ENCODE peak calls at places on chromosome 11, in eight cellular contexts. O is dermis blood vessel endothelial cell, G is ovary, X is mucosa of descending colon, W is OCI-LY7, T is NCI-H2029, I is GF-D8, P is MCF 10A. K is an unnamed sample.

GRCh38 chr11:75563501-75563977 is 1.5 kb downstream of the SERPINH1 start:
- DNase-seq in O (no peak), G (no peak), X (no peak), W (no peak), T (no peak), I (no peak), P (no peak), K (no peak)

GRCh38 chr11:115693002-115693401 is 188.8 kb upstream of the CADM1 start:
- DNase-seq in O (no peak), G (no peak), X (no peak), W (no peak), T (no peak), I (no peak), P (no peak), K (no peak)

GRCh38 chr11:14095882-14096281 is 133.4 kb downstream of the SPON1 start:
- DNase-seq in O (no peak), G (no peak), X (no peak), W (no peak), T (peak), I (no peak), P (peak), K (no peak)

GRCh38 chr11:119589011-119589410 is 140.0 kb downstream of the NECTIN1 start:
- DNase-seq in O (no peak), G (no peak), X (no peak), W (no peak), T (no peak), I (no peak), P (no peak), K (no peak)

GRCh38 chr11:36471577-36471976 is 38.5 kb downstream of the TRAF6 start:
- DNase-seq in O (no peak), G (no peak), X (no peak), W (no peak), T (no peak), I (no peak), P (peak), K (no peak)

GRCh38 chr11:111911563-111912401 is at the start of gene CRYAB:
- DNase-seq in O (no peak), G (peak), X (peak), W (no peak), T (no peak), I (no peak), P (peak), K (no peak)

GRCh38 chr11:12469451-12469850 is 92.1 kb downstream of the PARVA start:
- DNase-seq in O (peak), G (peak), X (no peak), W (no peak), T (no peak), I (no peak), P (no peak), K (no peak)

GRCh38 chr11:76724162-76724768 is 53.7 kb upstream of the LRRC32 start:
- DNase-seq in O (no peak), G (no peak), X (no peak), W (no peak), T (no peak), I (no peak), P (no peak), K (no peak)

GRCh38 chr11:11964774-11965150 is 43.7 kb downstream of the DKK3 start:
- DNase-seq in O (no peak), G (no peak), X (no peak), W (no peak), T (no peak), I (no peak), P (no peak), K (no peak)

GRCh38 chr11:48077251-48077650 is 96.9 kb downstream of the PTPRJ start:
- DNase-seq in O (no peak), G (no peak), X (no peak), W (no peak), T (no peak), I (no peak), P (no peak), K (no peak)

GRCh38 chr11:129960216-129961214 is 42.1 kb downstream of the PRDM10 start:
- DNase-seq in O (peak), G (no peak), X (no peak), W (peak), T (no peak), I (no peak), P (peak), K (peak)

GRCh38 chr11:46639197-46639839 is 22.0 kb downstream of the ATG13 start:
- DNase-seq in O (no peak), G (no peak), X (no peak), W (no peak), T (no peak), I (peak), P (no peak), K (no peak)

GRCh38 chr11:15773024-15773423 is 583.3 kb downstream of the SOX6 start:
- DNase-seq in O (no peak), G (no peak), X (no peak), W (no peak), T (no peak), I (no peak), P (no peak), K (no peak)

GRCh38 chr11:17867346-17867745 is 132.8 kb downstream of the KCNC1 start:
- DNase-seq in O (no peak), G (no peak), X (no peak), W (no peak), T (no peak), I (no peak), P (no peak), K (no peak)

GRCh38 chr11:133122260-133122659 is 410.0 kb downstream of the OPCML start:
- DNase-seq in O (no peak), G (no peak), X (no peak), W (no peak), T (no peak), I (no peak), P (no peak), K (no peak)

GRCh38 chr11:131695889-131696429 is 325.5 kb downstream of the NTM start:
- DNase-seq in O (no peak), G (no peak), X (no peak), W (no peak), T (no peak), I (no peak), P (no peak), K (no peak)

GRCh38 chr11:103327721-103328120 is 218.5 kb downstream of the DYNC2H1 start:
- DNase-seq in O (no peak), G (no peak), X (no peak), W (no peak), T (no peak), I (no peak), P (no peak), K (no peak)

GRCh38 chr11:72685560-72686480 is 11.6 kb upstream of the PDE2A start:
- DNase-seq in O (no peak), G (no peak), X (peak), W (no peak), T (no peak), I (no peak), P (no peak), K (no peak)

GRCh38 chr11:44140805-44141204 is 45.3 kb downstream of the EXT2 start:
- DNase-seq in O (no peak), G (no peak), X (no peak), W (no peak), T (no peak), I (no peak), P (no peak), K (no peak)

GRCh38 chr11:131668867-131669780 is 298.7 kb downstream of the NTM start:
- DNase-seq in O (peak), G (no peak), X (peak), W (peak), T (no peak), I (peak), P (peak), K (no peak)

GRCh38 chr11:10809373-10810199 is 860 bp upstream of the EIF4G2 start:
- DNase-seq in O (peak), G (no peak), X (peak), W (peak), T (peak), I (no peak), P (peak), K (no peak)

GRCh38 chr11:118310271-118310670 is 5.7 kb downstream of the CD3E start:
- DNase-seq in O (no peak), G (no peak), X (no peak), W (no peak), T (no peak), I (no peak), P (no peak), K (no peak)